ENCODE peak calls at places on chromosomes 1 and 21, in four cellular contexts. I is RKO, T is chondrocyte, K is GM23248. R is an unnamed sample.

GRCh38 chr1:8184301-8184700 is 133.6 kb upstream of the SLC45A1 start:
- DNase-seq in I (no peak), T (no peak), K (no peak), R (no peak)

GRCh38 chr1:66526036-66526435 is 7.9 kb upstream of the SGIP1 start:
- DNase-seq in I (no peak), T (no peak), K (no peak), R (no peak)

GRCh38 chr1:204714194-204714860 is 28.8 kb upstream of the LRRN2 start:
- DNase-seq in I (no peak), T (no peak), K (no peak), R (no peak)

GRCh38 chr1:246687002-246687401 is 37.2 kb upstream of the SCCPDH start:
- DNase-seq in I (no peak), T (no peak), K (no peak), R (no peak)

GRCh38 chr1:112911506-112911905 is 44.5 kb downstream of the SLC16A1 start:
- DNase-seq in I (no peak), T (no peak), K (no peak), R (no peak)

GRCh38 chr1:246705368-246705767 is 18.8 kb upstream of the SCCPDH start:
- DNase-seq in I (no peak), T (no peak), K (peak; percentile 95), R (no peak)

GRCh38 chr1:234891427-234891826 is 237.2 kb downstream of the TOMM20 start:
- DNase-seq in I (no peak), T (no peak), K (no peak), R (no peak)

GRCh38 chr1:81484284-81484683 is 316.4 kb upstream of the ADGRL2 start:
- DNase-seq in I (no peak), T (no peak), K (no peak), R (no peak)

GRCh38 chr1:230186003-230186863 is 119.2 kb downstream of the GALNT2 start:
- DNase-seq in I (peak; percentile 54), T (no peak), K (peak; percentile 86), R (no peak)

GRCh38 chr1:111234866-111235265 is 7.4 kb downstream of the CHI3L2 start:
- DNase-seq in I (peak; percentile 47), T (no peak), K (peak; percentile 84), R (no peak)

GRCh38 chr1:171344473-171344820 is 30.5 kb downstream of the FMO4 start:
- DNase-seq in I (no peak), T (no peak), K (peak; percentile 12), R (no peak)

GRCh38 chr1:162855461-162856150 is 5.4 kb downstream of the CCDC190 start:
- DNase-seq in I (peak; percentile 89), T (no peak), K (peak; percentile 80), R (no peak)

GRCh38 chr1:185241127-185241526 is 75.9 kb downstream of the IVNS1ABP start:
- DNase-seq in I (no peak), T (no peak), K (no peak), R (peak; percentile 15)

GRCh38 chr1:202589190-202589680 is 121.0 kb downstream of the SYT2 start:
- DNase-seq in I (peak; percentile 59), T (no peak), K (peak; percentile 98), R (no peak)

GRCh38 chr1:6385673-6386191 is 7.8 kb downstream of the ACOT7 start:
- DNase-seq in I (peak; percentile 66), T (no peak), K (peak; percentile 78), R (no peak)

GRCh38 chr21:31804008-31804394 is 68.8 kb upstream of the HUNK start:
- DNase-seq in I (no peak), T (no peak), K (no peak), R (no peak)

GRCh38 chr1:41728403-41729202 is 190.1 kb downstream of the HIVEP3 start:
- DNase-seq in I (no peak), T (no peak), K (no peak), R (peak; percentile 3)

GRCh38 chr1:201272838-201273237 is 10.5 kb upstream of the PKP1 start:
- DNase-seq in I (no peak), T (no peak), K (no peak), R (no peak)

GRCh38 chr1:54499097-54500029 is 48.7 kb upstream of the ACOT11 start:
- DNase-seq in I (peak; percentile 58), T (no peak), K (peak; percentile 78), R (no peak)

GRCh38 chr21:33968082-33968997 is 52.7 kb upstream of the ATP5PO start:
- DNase-seq in I (peak; percentile 82), T (no peak), K (peak; percentile 85), R (no peak)

GRCh38 chr21:41481191-41481590 is 26.8 kb downstream of the TMPRSS2 start:
- DNase-seq in I (no peak), T (no peak), K (peak; percentile 78), R (no peak)

GRCh38 chr1:247111636-247112478 is 7.7 kb upstream of the ZNF669 start:
- DNase-seq in I (peak; percentile 68), T (no peak), K (peak; percentile 77), R (no peak)

R was measured in central memory CD4-positive, alpha-beta T cell.